ENCODE peak calls at places on chromosomes 13 and 19, in seven cellular contexts. One of them, this sample, is unnamed.

GRCh38 chr19:44304659-44305193 is at the start of gene ZNF235:
- DNase-seq in ovary: peak
- DNase-seq in dorsolateral prefrontal cortex: peak
- DNase-seq in neural crest cell: peak
- DNase-seq in psoas muscle: peak
- DNase-seq in endothelial cell of umbilical vein: peak
- DNase-seq in GM10248: peak
- DNase-seq in this sample: peak

GRCh38 chr19:56596676-56597075 is 1.6 kb downstream of the ZNF71 start:
- DNase-seq in ovary: no peak
- DNase-seq in dorsolateral prefrontal cortex: no peak
- DNase-seq in neural crest cell: no peak
- DNase-seq in psoas muscle: no peak
- DNase-seq in endothelial cell of umbilical vein: peak
- DNase-seq in GM10248: no peak
- DNase-seq in this sample: no peak

GRCh38 chr19:41339936-41340335 is 13.8 kb downstream of the TGFB1 start:
- DNase-seq in ovary: no peak
- DNase-seq in dorsolateral prefrontal cortex: no peak
- DNase-seq in neural crest cell: no peak
- DNase-seq in psoas muscle: no peak
- DNase-seq in endothelial cell of umbilical vein: no peak
- DNase-seq in GM10248: no peak
- DNase-seq in this sample: no peak

GRCh38 chr13:114027046-114027760 is 53.3 kb upstream of the C13orf46 start:
- DNase-seq in ovary: peak
- DNase-seq in dorsolateral prefrontal cortex: no peak
- DNase-seq in neural crest cell: no peak
- DNase-seq in psoas muscle: peak
- DNase-seq in endothelial cell of umbilical vein: peak
- DNase-seq in GM10248: no peak
- DNase-seq in this sample: no peak

GRCh38 chr13:33953203-33953602 is 135.3 kb downstream of the RFC3 start:
- DNase-seq in ovary: no peak
- DNase-seq in dorsolateral prefrontal cortex: no peak
- DNase-seq in neural crest cell: no peak
- DNase-seq in psoas muscle: no peak
- DNase-seq in endothelial cell of umbilical vein: peak
- DNase-seq in GM10248: no peak
- DNase-seq in this sample: no peak

GRCh38 chr13:98657506-98658085 is 80.7 kb upstream of the STK24 start:
- DNase-seq in ovary: no peak
- DNase-seq in dorsolateral prefrontal cortex: no peak
- DNase-seq in neural crest cell: no peak
- DNase-seq in psoas muscle: no peak
- DNase-seq in endothelial cell of umbilical vein: no peak
- DNase-seq in GM10248: no peak
- DNase-seq in this sample: no peak

GRCh38 chr13:77985866-77986636 is 67.4 kb upstream of the EDNRB start:
- DNase-seq in ovary: no peak
- DNase-seq in dorsolateral prefrontal cortex: no peak
- DNase-seq in neural crest cell: no peak
- DNase-seq in psoas muscle: no peak
- DNase-seq in endothelial cell of umbilical vein: no peak
- DNase-seq in GM10248: no peak
- DNase-seq in this sample: no peak

GRCh38 chr19:38674388-38675133 is 27.1 kb downstream of the ACTN4 start:
- DNase-seq in ovary: no peak
- DNase-seq in dorsolateral prefrontal cortex: no peak
- DNase-seq in neural crest cell: no peak
- DNase-seq in psoas muscle: no peak
- DNase-seq in endothelial cell of umbilical vein: no peak
- DNase-seq in GM10248: no peak
- DNase-seq in this sample: no peak

GRCh38 chr13:112959701-112960542 is 9.1 kb upstream of the MCF2L start:
- DNase-seq in ovary: peak
- DNase-seq in dorsolateral prefrontal cortex: peak
- DNase-seq in neural crest cell: no peak
- DNase-seq in psoas muscle: no peak
- DNase-seq in endothelial cell of umbilical vein: no peak
- DNase-seq in GM10248: no peak
- DNase-seq in this sample: no peak

GRCh38 chr19:51366999-51367564 is 894 bp upstream of the ETFB start:
- DNase-seq in ovary: no peak
- DNase-seq in dorsolateral prefrontal cortex: no peak
- DNase-seq in neural crest cell: no peak
- DNase-seq in psoas muscle: peak
- DNase-seq in endothelial cell of umbilical vein: peak
- DNase-seq in GM10248: no peak
- DNase-seq in this sample: peak

GRCh38 chr13:114130708-114131580 is 1.5 kb downstream of the RASA3 start:
- DNase-seq in ovary: no peak
- DNase-seq in dorsolateral prefrontal cortex: peak
- DNase-seq in neural crest cell: no peak
- DNase-seq in psoas muscle: peak
- DNase-seq in endothelial cell of umbilical vein: peak
- DNase-seq in GM10248: peak
- DNase-seq in this sample: peak

GRCh38 chr13:30796833-30797601 is 61.7 kb downstream of the ALOX5AP start:
- DNase-seq in ovary: no peak
- DNase-seq in dorsolateral prefrontal cortex: no peak
- DNase-seq in neural crest cell: no peak
- DNase-seq in psoas muscle: no peak
- DNase-seq in endothelial cell of umbilical vein: peak
- DNase-seq in GM10248: peak
- DNase-seq in this sample: peak

GRCh38 chr19:49359851-49360845 is 2.1 kb downstream of the TEAD2 start:
- DNase-seq in ovary: no peak
- DNase-seq in dorsolateral prefrontal cortex: no peak
- DNase-seq in neural crest cell: no peak
- DNase-seq in psoas muscle: no peak
- DNase-seq in endothelial cell of umbilical vein: no peak
- DNase-seq in GM10248: peak
- DNase-seq in this sample: no peak

GRCh38 chr13:108383676-108384075 is 114.2 kb downstream of the TNFSF13B start:
- DNase-seq in ovary: no peak
- DNase-seq in dorsolateral prefrontal cortex: no peak
- DNase-seq in neural crest cell: no peak
- DNase-seq in psoas muscle: no peak
- DNase-seq in endothelial cell of umbilical vein: no peak
- DNase-seq in GM10248: no peak
- DNase-seq in this sample: no peak

GRCh38 chr13:27419333-27419732 is 5.1 kb upstream of the GTF3A start:
- DNase-seq in ovary: no peak
- DNase-seq in dorsolateral prefrontal cortex: no peak
- DNase-seq in neural crest cell: no peak
- DNase-seq in psoas muscle: no peak
- DNase-seq in endothelial cell of umbilical vein: no peak
- DNase-seq in GM10248: no peak
- DNase-seq in this sample: no peak

GRCh38 chr19:13784731-13785452 is 10.4 kb upstream of the ZSWIM4 start:
- DNase-seq in ovary: peak
- DNase-seq in dorsolateral prefrontal cortex: peak
- DNase-seq in neural crest cell: peak
- DNase-seq in psoas muscle: peak
- DNase-seq in endothelial cell of umbilical vein: peak
- DNase-seq in GM10248: peak
- DNase-seq in this sample: peak

GRCh38 chr13:60571571-60571970 is 174.6 kb downstream of the TDRD3 start:
- DNase-seq in ovary: no peak
- DNase-seq in dorsolateral prefrontal cortex: no peak
- DNase-seq in neural crest cell: no peak
- DNase-seq in psoas muscle: no peak
- DNase-seq in endothelial cell of umbilical vein: no peak
- DNase-seq in GM10248: no peak
- DNase-seq in this sample: no peak

GRCh38 chr13:53068841-53069520 is 40.4 kb downstream of the OLFM4 start:
- DNase-seq in ovary: no peak
- DNase-seq in dorsolateral prefrontal cortex: no peak
- DNase-seq in neural crest cell: no peak
- DNase-seq in psoas muscle: no peak
- DNase-seq in endothelial cell of umbilical vein: no peak
- DNase-seq in GM10248: no peak
- DNase-seq in this sample: no peak

GRCh38 chr19:13022859-13023636 is 27.8 kb downstream of the NFIX start:
- DNase-seq in ovary: peak
- DNase-seq in dorsolateral prefrontal cortex: peak
- DNase-seq in neural crest cell: no peak
- DNase-seq in psoas muscle: peak
- DNase-seq in endothelial cell of umbilical vein: peak
- DNase-seq in GM10248: peak
- DNase-seq in this sample: peak

GRCh38 chr13:37960427-37960826 is 90.9 kb upstream of the TRPC4 start:
- DNase-seq in ovary: no peak
- DNase-seq in dorsolateral prefrontal cortex: no peak
- DNase-seq in neural crest cell: no peak
- DNase-seq in psoas muscle: no peak
- DNase-seq in endothelial cell of umbilical vein: no peak
- DNase-seq in GM10248: no peak
- DNase-seq in this sample: no peak

GRCh38 chr19:50300814-50301606 is 28.2 kb downstream of the KCNC3 start:
- DNase-seq in ovary: no peak
- DNase-seq in dorsolateral prefrontal cortex: no peak
- DNase-seq in neural crest cell: no peak
- DNase-seq in psoas muscle: no peak
- DNase-seq in endothelial cell of umbilical vein: peak
- DNase-seq in GM10248: no peak
- DNase-seq in this sample: peak

DNA sequence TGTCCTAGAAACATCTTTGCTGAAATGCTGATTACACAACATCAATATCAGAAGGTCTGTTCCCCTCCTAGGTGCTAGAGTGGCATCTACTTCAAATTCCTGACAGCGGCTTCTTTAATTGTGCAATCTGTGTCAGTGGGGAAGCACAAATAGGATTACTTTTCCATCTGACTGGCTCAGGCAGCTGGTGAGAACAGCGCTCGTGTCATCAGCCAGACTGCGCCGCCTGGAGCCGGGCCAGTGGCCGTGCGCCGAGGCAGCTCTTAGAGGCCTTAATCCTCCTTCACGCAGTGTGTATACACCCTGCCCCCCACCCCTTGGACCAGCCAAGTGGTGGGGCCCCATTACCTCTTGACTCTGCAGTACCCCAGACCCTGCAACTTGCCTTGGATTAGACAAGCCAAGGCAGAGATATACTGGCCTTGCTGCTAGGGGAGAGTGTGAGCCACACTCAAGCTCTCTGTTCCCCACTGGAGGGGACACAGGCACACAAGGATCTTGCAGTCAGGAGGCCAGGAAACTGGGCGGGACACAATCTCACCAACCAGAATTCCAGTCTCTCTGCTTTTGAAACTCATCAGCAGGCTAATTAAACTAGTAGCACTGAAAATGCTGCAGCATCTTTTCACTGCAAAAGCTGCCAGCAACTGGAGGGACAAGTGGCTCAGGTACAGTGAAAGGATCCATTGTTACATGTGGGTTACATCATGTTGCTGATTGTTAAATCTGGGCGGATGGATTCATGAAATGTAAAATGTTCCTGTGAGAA is 48.9 kb upstream of the EPHX3 start:
- DNase-seq in ovary: peak
- DNase-seq in dorsolateral prefrontal cortex: peak
- DNase-seq in neural crest cell: no peak
- DNase-seq in psoas muscle: peak
- DNase-seq in endothelial cell of umbilical vein: peak
- DNase-seq in GM10248: no peak
- DNase-seq in this sample: no peak
- TF ChIP-seq CTCF in ovary: no peak
- TF ChIP-seq CTCF in dorsolateral prefrontal cortex: peak
- TF ChIP-seq CTCF in neural crest cell: no peak
- TF ChIP-seq CTCF in psoas muscle: no peak
- TF ChIP-seq CTCF in endothelial cell of umbilical vein: no peak
- TF ChIP-seq CTCF in GM10248: no peak
- TF ChIP-seq CTCF in this sample: no peak

GRCh38 chr19:19320362-19321142 is at the start of the genes MAU2 and SUGP1:
- DNase-seq in ovary: peak
- DNase-seq in dorsolateral prefrontal cortex: peak
- DNase-seq in neural crest cell: peak
- DNase-seq in psoas muscle: peak
- DNase-seq in endothelial cell of umbilical vein: peak
- DNase-seq in GM10248: peak
- DNase-seq in this sample: peak
- TF ChIP-seq CTCF in ovary: peak
- TF ChIP-seq CTCF in dorsolateral prefrontal cortex: peak
- TF ChIP-seq CTCF in neural crest cell: peak
- TF ChIP-seq CTCF in psoas muscle: peak
- TF ChIP-seq CTCF in endothelial cell of umbilical vein: no peak
- TF ChIP-seq CTCF in GM10248: no peak
- TF ChIP-seq CTCF in this sample: no peak

GRCh38 chr19:18340990-18341868 is 831 bp downstream of the PGPEP1 start:
- DNase-seq in ovary: peak
- DNase-seq in dorsolateral prefrontal cortex: peak
- DNase-seq in neural crest cell: no peak
- DNase-seq in psoas muscle: peak
- DNase-seq in endothelial cell of umbilical vein: peak
- DNase-seq in GM10248: peak
- DNase-seq in this sample: peak
- TF ChIP-seq CTCF in ovary: no peak
- TF ChIP-seq CTCF in dorsolateral prefrontal cortex: no peak
- TF ChIP-seq CTCF in neural crest cell: no peak
- TF ChIP-seq CTCF in psoas muscle: no peak
- TF ChIP-seq CTCF in endothelial cell of umbilical vein: no peak
- TF ChIP-seq CTCF in GM10248: peak
- TF ChIP-seq CTCF in this sample: no peak

DNA sequence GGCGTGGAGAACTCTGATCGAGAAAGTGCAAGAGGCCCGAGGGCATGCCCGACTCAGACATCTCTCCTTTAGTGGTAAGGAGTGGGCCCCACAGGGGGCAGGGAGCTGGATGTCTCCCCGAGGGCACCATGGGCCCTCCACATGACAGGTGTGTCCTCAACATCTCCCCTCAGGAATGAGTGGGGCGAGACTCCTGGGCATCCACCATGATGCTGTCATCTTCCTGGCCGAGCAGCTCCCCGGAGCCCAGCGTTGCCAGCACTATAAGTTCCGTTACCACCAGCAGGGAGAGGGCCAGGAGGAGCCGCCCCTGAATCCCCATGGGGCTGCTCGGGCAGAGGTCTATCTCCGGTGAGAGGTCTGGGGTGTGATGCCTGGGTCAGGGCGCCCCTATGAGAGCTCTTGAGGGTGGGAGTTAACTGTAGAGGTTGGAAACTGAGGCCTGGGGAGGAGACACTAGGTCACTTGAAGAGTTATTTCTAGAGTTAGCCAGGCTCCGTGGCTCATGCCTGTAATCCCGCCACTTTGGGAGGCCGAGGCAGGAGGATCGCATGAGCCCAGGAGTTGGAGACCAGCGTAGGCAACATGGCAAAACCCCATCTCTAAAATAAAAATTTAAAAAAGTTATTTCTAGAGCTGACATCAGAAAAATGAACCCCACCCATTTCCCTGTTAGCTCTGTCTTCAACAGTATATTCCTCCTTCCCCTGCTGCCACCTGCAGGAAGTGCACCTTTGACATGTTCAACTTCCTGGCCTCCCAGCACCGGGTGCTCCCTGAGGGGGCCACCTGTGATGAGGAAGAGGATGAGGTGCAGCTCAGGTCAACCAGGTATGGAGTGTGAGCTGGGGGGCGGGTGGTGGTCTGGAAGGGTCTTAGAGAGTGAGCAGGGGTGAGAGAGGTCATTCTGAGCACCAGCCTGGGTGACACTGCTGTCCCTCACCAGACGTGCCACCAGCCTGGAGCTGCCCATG is 5.1 kb downstream of the IGFLR1 start:
- DNase-seq in ovary: peak
- DNase-seq in dorsolateral prefrontal cortex: no peak
- DNase-seq in neural crest cell: no peak
- DNase-seq in psoas muscle: no peak
- DNase-seq in endothelial cell of umbilical vein: no peak
- DNase-seq in GM10248: no peak
- DNase-seq in this sample: peak
- TF ChIP-seq CTCF in ovary: no peak
- TF ChIP-seq CTCF in dorsolateral prefrontal cortex: no peak
- TF ChIP-seq CTCF in neural crest cell: peak
- TF ChIP-seq CTCF in psoas muscle: no peak
- TF ChIP-seq CTCF in endothelial cell of umbilical vein: no peak
- TF ChIP-seq CTCF in GM10248: peak
- TF ChIP-seq CTCF in this sample: peak